ENCODE peak calls at places on chromosomes 6 and 20, in five cellular contexts. S, H, O, V and L are unnamed samples.

GRCh38 chr6:85364354-85364753 is 85.5 kb upstream of the NT5E start:
- DNase-seq in O (no peak), V (no peak), S (no peak), H (no peak), L (no peak)

GRCh38 chr20:59585714-59586404 is 18.5 kb upstream of the PHACTR3 start:
- DNase-seq in O (no peak), S (no peak), V (no peak), H (no peak), L (no peak)

GRCh38 chr20:50266293-50267040 is 75.8 kb downstream of the CEBPB start:
- DNase-seq in O (no peak), V (no peak), S (no peak), H (no peak), L (no peak)

GRCh38 chr20:51385941-51386530 is 156.5 kb downstream of the NFATC2 start:
- DNase-seq in O (no peak), V (peak), S (peak), H (peak), L (no peak)

GRCh38 chr20:40203032-40203431 is 486.0 kb downstream of the MAFB start:
- DNase-seq in S (no peak), V (no peak), H (no peak), O (no peak), L (no peak)

GRCh38 chr6:133191323-133191722 is 49.8 kb upstream of the EYA4 start:
- DNase-seq in O (no peak), H (no peak), V (no peak), S (no peak), L (no peak)

GRCh38 chr20:39874049-39874893 is 814.8 kb downstream of the MAFB start:
- DNase-seq in V (no peak), O (no peak), H (peak), S (peak), L (no peak)

GRCh38 chr20:63963784-63964301 is 5.9 kb downstream of the ZNF512B start:
- DNase-seq in V (no peak), O (no peak), S (no peak), H (no peak), L (no peak)

GRCh38 chr6:34436803-34437643 is 11.2 kb upstream of the RPS10 start:
- DNase-seq in V (no peak), S (no peak), H (no peak), O (no peak), L (no peak)

GRCh38 chr6:2891768-2892170 is 11.3 kb downstream of the SERPINB9 start:
- DNase-seq in H (no peak), V (peak), O (peak), S (no peak), L (peak)

GRCh38 chr6:110083875-110084585 is 95.4 kb downstream of the WASF1 start:
- DNase-seq in S (no peak), O (no peak), V (no peak), H (no peak), L (no peak)

GRCh38 chr6:134247271-134247833 is 70.6 kb downstream of the SGK1 start:
- DNase-seq in O (peak), S (no peak), H (no peak), V (peak), L (peak)

GRCh38 chr20:59437601-59438031 is 137.2 kb downstream of the EDN3 start:
- DNase-seq in S (no peak), H (no peak), O (no peak), V (no peak), L (no peak)

GRCh38 chr6:167797079-167797870 is 29.4 kb upstream of the AFDN start:
- DNase-seq in S (no peak), H (no peak), O (no peak), V (no peak), L (no peak)

GRCh38 chr6:16316741-16317251 is 78.4 kb downstream of the GMPR start:
- DNase-seq in V (peak), S (no peak), H (peak), O (no peak), L (peak)

GRCh38 chr6:109237082-109237985 is 142.0 kb downstream of the CEP57L1 start:
- DNase-seq in S (no peak), O (no peak), V (no peak), H (no peak), L (no peak)

GRCh38 chr6:164069352-164070022 is 655.0 kb downstream of the QKI start:
- DNase-seq in V (no peak), H (no peak), O (no peak), S (no peak), L (no peak)